ENCODE peak calls at places on chromosomes 6 and 20, in six cellular contexts. One of them, this sample, is unnamed.

GRCh38 chr6:132651062-132651461 is 7.9 kb downstream of the TAAR1 start:
- DNase-seq in H7: no peak
- DNase-seq in nucleus accumbens: no peak
- DNase-seq in activated T-helper 1 cell treated with anti-CD3 and anti-CD28 coated beads, Interleukin-2, amount 50 U/mL, for 16 hours: no peak
- DNase-seq in stimulated activated CD8-positive, alpha-beta memory T cell treated with anti-CD3 and anti-CD28 coated beads, Interleukin-2, amount 100 ng/mL, for 48 hours: no peak
- DNase-seq in NCI-H1092 treated with DMSO at 0.1 percent for 48 hours: no peak
- DNase-seq in this sample: no peak

GRCh38 chr6:169831450-169832246 is 80.2 kb downstream of the ERMARD start:
- DNase-seq in H7: peak
- DNase-seq in nucleus accumbens: peak
- DNase-seq in activated T-helper 1 cell treated with anti-CD3 and anti-CD28 coated beads, Interleukin-2, amount 50 U/mL, for 16 hours: peak
- DNase-seq in stimulated activated CD8-positive, alpha-beta memory T cell treated with anti-CD3 and anti-CD28 coated beads, Interleukin-2, amount 100 ng/mL, for 48 hours: peak
- DNase-seq in NCI-H1092 treated with DMSO at 0.1 percent for 48 hours: peak
- DNase-seq in this sample: peak

GRCh38 chr6:110874880-110875547 is 429 bp downstream of the AMD1 start:
- DNase-seq in H7: no peak
- DNase-seq in nucleus accumbens: no peak
- DNase-seq in activated T-helper 1 cell treated with anti-CD3 and anti-CD28 coated beads, Interleukin-2, amount 50 U/mL, for 16 hours: peak
- DNase-seq in stimulated activated CD8-positive, alpha-beta memory T cell treated with anti-CD3 and anti-CD28 coated beads, Interleukin-2, amount 100 ng/mL, for 48 hours: peak
- DNase-seq in NCI-H1092 treated with DMSO at 0.1 percent for 48 hours: no peak
- DNase-seq in this sample: no peak

GRCh38 chr20:38131588-38132121 is 33.4 kb downstream of the TGM2 start:
- DNase-seq in H7: peak
- DNase-seq in nucleus accumbens: no peak
- DNase-seq in activated T-helper 1 cell treated with anti-CD3 and anti-CD28 coated beads, Interleukin-2, amount 50 U/mL, for 16 hours: no peak
- DNase-seq in stimulated activated CD8-positive, alpha-beta memory T cell treated with anti-CD3 and anti-CD28 coated beads, Interleukin-2, amount 100 ng/mL, for 48 hours: no peak
- DNase-seq in NCI-H1092 treated with DMSO at 0.1 percent for 48 hours: no peak
- DNase-seq in this sample: no peak

GRCh38 chr6:111721677-111722219 is 116.1 kb upstream of the TRAF3IP2 start:
- DNase-seq in H7: peak
- DNase-seq in nucleus accumbens: no peak
- DNase-seq in activated T-helper 1 cell treated with anti-CD3 and anti-CD28 coated beads, Interleukin-2, amount 50 U/mL, for 16 hours: no peak
- DNase-seq in stimulated activated CD8-positive, alpha-beta memory T cell treated with anti-CD3 and anti-CD28 coated beads, Interleukin-2, amount 100 ng/mL, for 48 hours: peak
- DNase-seq in NCI-H1092 treated with DMSO at 0.1 percent for 48 hours: no peak
- DNase-seq in this sample: no peak

GRCh38 chr20:41242807-41243206 is 74.7 kb downstream of the ZHX3 start:
- DNase-seq in H7: no peak
- DNase-seq in nucleus accumbens: no peak
- DNase-seq in activated T-helper 1 cell treated with anti-CD3 and anti-CD28 coated beads, Interleukin-2, amount 50 U/mL, for 16 hours: no peak
- DNase-seq in stimulated activated CD8-positive, alpha-beta memory T cell treated with anti-CD3 and anti-CD28 coated beads, Interleukin-2, amount 100 ng/mL, for 48 hours: no peak
- DNase-seq in NCI-H1092 treated with DMSO at 0.1 percent for 48 hours: no peak
- DNase-seq in this sample: no peak

GRCh38 chr20:17648306-17648646 is 33.8 kb downstream of the RRBP1 start:
- DNase-seq in H7: no peak
- DNase-seq in nucleus accumbens: no peak
- DNase-seq in activated T-helper 1 cell treated with anti-CD3 and anti-CD28 coated beads, Interleukin-2, amount 50 U/mL, for 16 hours: no peak
- DNase-seq in stimulated activated CD8-positive, alpha-beta memory T cell treated with anti-CD3 and anti-CD28 coated beads, Interleukin-2, amount 100 ng/mL, for 48 hours: no peak
- DNase-seq in NCI-H1092 treated with DMSO at 0.1 percent for 48 hours: no peak
- DNase-seq in this sample: no peak

GRCh38 chr6:138465007-138465645 is 34.2 kb downstream of the NHSL1 start:
- DNase-seq in H7: no peak
- DNase-seq in nucleus accumbens: no peak
- DNase-seq in activated T-helper 1 cell treated with anti-CD3 and anti-CD28 coated beads, Interleukin-2, amount 50 U/mL, for 16 hours: no peak
- DNase-seq in stimulated activated CD8-positive, alpha-beta memory T cell treated with anti-CD3 and anti-CD28 coated beads, Interleukin-2, amount 100 ng/mL, for 48 hours: no peak
- DNase-seq in NCI-H1092 treated with DMSO at 0.1 percent for 48 hours: no peak
- DNase-seq in this sample: no peak

GRCh38 chr6:53603381-53604121 is 58.6 kb upstream of the GCLC start:
- DNase-seq in H7: no peak
- DNase-seq in nucleus accumbens: peak
- DNase-seq in activated T-helper 1 cell treated with anti-CD3 and anti-CD28 coated beads, Interleukin-2, amount 50 U/mL, for 16 hours: no peak
- DNase-seq in stimulated activated CD8-positive, alpha-beta memory T cell treated with anti-CD3 and anti-CD28 coated beads, Interleukin-2, amount 100 ng/mL, for 48 hours: no peak
- DNase-seq in NCI-H1092 treated with DMSO at 0.1 percent for 48 hours: no peak
- DNase-seq in this sample: no peak